ENCODE peak calls at places on chromosomes 6 and 20, in nine cellular contexts. Q is PC-3; E is HFF-Myc; X is B cell; I is activated CD8-positive, alpha-beta T cell treated with anti-CD3 and anti-CD28 coated beads for 36 hours; G is HFFc6; H is GM12865; K is mesothelial cell of epicardium; A is kidney. O is an unnamed sample.

GRCh38 chr6:142013875-142014495 is 118.7 kb upstream of the GJE1 start:
- DNase-seq in A (no peak), I (no peak), H (no peak), X (no peak), E (no peak), G (no peak), K (no peak), Q (peak; percentile 43), O (no peak)

GRCh38 chr6:74581681-74582080 is 624.2 kb downstream of the COL12A1 start:
- DNase-seq in X (no peak), Q (no peak), E (no peak), A (no peak), K (no peak), I (no peak), G (no peak), H (no peak), O (no peak)

GRCh38 chr6:17093692-17094091 is 8.2 kb upstream of the STMND1 start:
- DNase-seq in K (no peak), I (peak; percentile 9), X (no peak), Q (peak; percentile 62), H (peak; percentile 5), E (no peak), A (no peak), G (no peak), O (no peak)

GRCh38 chr6:131831392-131831791 is 23.6 kb downstream of the ENPP1 start:
- DNase-seq in A (no peak), H (no peak), X (no peak), I (no peak), G (no peak), E (no peak), Q (peak; percentile 38), K (no peak), O (no peak)

GRCh38 chr6:34232901-34233300 is 3.8 kb upstream of the HMGA1 start:
- DNase-seq in H (no peak), X (no peak), K (no peak), A (peak; percentile 42), E (no peak), Q (no peak), I (no peak), G (no peak), O (no peak)

GRCh38 chr20:50339196-50339901 is 148.7 kb downstream of the CEBPB start:
- DNase-seq in I (peak; percentile 68), A (no peak), K (no peak), H (peak; percentile 34), Q (no peak), E (no peak), X (no peak), G (peak; percentile 13), O (no peak)

GRCh38 chr20:41664584-41664983 is 46.4 kb upstream of the CHD6 start:
- DNase-seq in E (no peak), Q (peak; percentile 11), H (peak; percentile 66), I (peak; percentile 7), A (no peak), K (no peak), G (peak; percentile 8), X (peak; percentile 55), O (peak; percentile 25)

GRCh38 chr20:50227506-50227905 is 36.9 kb downstream of the CEBPB start:
- DNase-seq in A (no peak), I (no peak), X (no peak), G (no peak), Q (peak; percentile 75), H (no peak), K (no peak), E (no peak), O (no peak)

GRCh38 chr6:13098808-13099570 is 229.3 kb downstream of the TBC1D7 start:
- DNase-seq in A (no peak), E (no peak), K (no peak), X (peak; percentile 47), H (peak; percentile 31), G (peak; percentile 12), I (no peak), Q (no peak), O (no peak)

GRCh38 chr20:37734228-37734980 is 40.6 kb downstream of the CTNNBL1 start:
- DNase-seq in X (no peak), H (peak; percentile 17), G (no peak), I (no peak), K (no peak), E (no peak), A (no peak), Q (no peak), O (no peak)

GRCh38 chr6:143221723-143222122 is 161.0 kb downstream of the AIG1 start:
- DNase-seq in G (no peak), K (no peak), I (no peak), E (no peak), A (no peak), X (no peak), Q (no peak), H (no peak), O (no peak)

GRCh38 chr6:162736933-162737332 is 9.2 kb downstream of the PACRG start:
- DNase-seq in G (no peak), Q (peak; percentile 3), H (no peak), A (no peak), I (no peak), E (no peak), X (no peak), K (no peak), O (no peak)

GRCh38 chr6:36204068-36204753 is 7.7 kb downstream of the BRPF3 start:
- DNase-seq in A (no peak), Q (no peak), K (no peak), E (no peak), X (peak; percentile 43), H (peak; percentile 65), G (no peak), I (peak; percentile 72), O (no peak)

GRCh38 chr6:49462071-49462470 is 982 bp downstream of the MMUT start:
- DNase-seq in I (no peak), H (no peak), K (no peak), A (no peak), X (no peak), E (no peak), G (no peak), Q (peak; percentile 14), O (no peak)

DNA sequence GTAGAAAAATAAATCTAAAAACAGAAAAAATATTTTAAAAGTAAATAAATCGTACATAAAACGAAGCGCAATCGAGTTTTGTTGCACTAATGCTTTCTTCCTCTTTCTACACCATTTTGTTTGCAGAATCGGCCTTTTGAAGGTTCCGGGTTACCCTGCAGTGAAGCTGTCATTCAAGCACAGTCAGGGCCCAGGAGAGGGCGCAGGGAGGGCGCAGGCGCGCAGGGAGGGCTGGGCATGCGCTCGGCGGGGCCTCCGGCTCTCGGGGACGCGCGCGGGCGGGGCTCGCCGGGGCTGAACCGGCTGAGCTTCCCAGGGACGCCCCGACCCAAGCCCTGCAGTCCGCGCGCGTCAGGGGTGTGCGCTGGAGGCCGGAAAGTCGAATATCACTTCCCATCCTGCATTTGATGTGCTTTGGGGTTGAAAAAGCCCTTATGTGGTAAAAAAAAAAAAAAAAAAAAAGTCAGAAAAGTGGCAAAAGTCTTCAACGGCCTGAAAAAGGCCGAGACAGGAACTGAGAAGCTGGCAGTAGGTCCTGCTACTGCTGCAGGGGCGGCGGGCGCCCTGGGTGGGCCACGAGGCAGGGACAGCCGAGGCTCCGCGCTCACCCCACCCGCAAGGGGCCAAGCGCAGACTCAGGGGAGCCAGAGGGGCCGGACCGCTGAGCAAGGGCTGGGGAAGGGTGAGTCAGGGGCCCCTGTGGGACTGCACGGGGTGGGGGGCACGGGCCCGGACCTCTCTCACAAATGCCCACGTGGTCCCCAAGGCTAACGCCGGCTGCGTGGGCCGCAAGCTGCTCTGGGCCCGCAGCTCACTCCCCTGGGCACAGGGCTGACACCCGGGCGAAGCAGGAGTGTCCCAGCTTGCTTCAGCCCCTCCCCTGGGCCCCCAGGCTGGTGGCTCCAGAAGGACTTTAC is 40.5 kb downstream of the THBS2 start:
- DNase-seq in I (peak; percentile 93), X (peak; percentile 95), H (peak; percentile 95), Q (peak; percentile 73), A (peak; percentile 97), E (peak; percentile 67), K (peak; percentile 82), G (peak; percentile 79), O (peak; percentile 71)
- TF ChIP-seq CTCF in I (no peak), X (peak; percentile 17), H (peak; percentile 28), Q (peak; percentile 32), A (peak; percentile 31), E (peak; percentile 46), K (no peak), G (peak; percentile 45), O (no peak)

DNA sequence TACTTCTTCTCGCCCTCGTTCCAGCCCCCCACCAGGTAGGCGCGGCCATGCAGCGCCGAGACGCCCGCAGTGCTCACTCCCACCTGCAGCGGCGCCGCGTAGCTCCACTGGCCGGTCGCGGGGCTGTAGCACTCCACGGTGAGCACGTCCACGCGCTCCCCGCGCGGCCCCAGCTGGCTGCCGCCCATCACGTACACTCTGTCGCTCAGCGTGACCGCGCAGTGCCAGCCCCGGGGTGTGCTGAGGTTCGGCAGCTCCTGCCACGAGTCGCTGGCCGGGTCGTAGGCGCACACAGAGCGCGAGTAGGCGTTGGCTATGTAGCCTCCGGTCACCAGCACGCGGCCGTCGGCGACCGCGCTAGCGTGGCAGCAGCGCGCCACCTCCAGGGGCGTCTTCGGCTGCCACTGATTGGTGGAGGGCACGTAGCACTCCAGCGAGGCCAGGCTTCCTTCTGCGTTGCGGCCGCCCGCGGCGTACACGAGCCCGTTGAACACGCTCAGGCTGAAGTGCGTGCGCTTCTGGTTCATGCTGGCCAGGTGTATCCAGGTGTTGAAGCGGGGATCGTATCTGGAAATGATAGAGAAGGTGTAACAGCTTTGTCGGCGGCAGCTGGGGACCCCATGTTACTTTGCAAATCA is 13.7 kb downstream of the KLHL31 start:
- DNase-seq in I (peak; percentile 84), E (peak; percentile 33), G (no peak), A (peak; percentile 92), X (peak; percentile 87), H (peak; percentile 71), Q (peak; percentile 93), K (peak; percentile 43), O (peak; percentile 69)
- TF ChIP-seq CTCF in I (no peak), E (no peak), G (no peak), A (peak; percentile 36), X (peak; percentile 24), H (peak; percentile 15), Q (peak; percentile 22), K (no peak), O (peak; percentile 20)

GRCh38 chr6:43053545-43054205 is at the start of gene CUL7:
- DNase-seq in G (peak; percentile 89), X (peak; percentile 86), I (peak; percentile 94), A (peak; percentile 98), K (peak; percentile 73), E (peak; percentile 78), H (peak; percentile 93), Q (peak; percentile 98), O (peak; percentile 96)
- TF ChIP-seq CTCF in G (peak; percentile 20), X (no peak), I (no peak), A (no peak), K (no peak), E (no peak), H (no peak), Q (no peak), O (no peak)

DNA sequence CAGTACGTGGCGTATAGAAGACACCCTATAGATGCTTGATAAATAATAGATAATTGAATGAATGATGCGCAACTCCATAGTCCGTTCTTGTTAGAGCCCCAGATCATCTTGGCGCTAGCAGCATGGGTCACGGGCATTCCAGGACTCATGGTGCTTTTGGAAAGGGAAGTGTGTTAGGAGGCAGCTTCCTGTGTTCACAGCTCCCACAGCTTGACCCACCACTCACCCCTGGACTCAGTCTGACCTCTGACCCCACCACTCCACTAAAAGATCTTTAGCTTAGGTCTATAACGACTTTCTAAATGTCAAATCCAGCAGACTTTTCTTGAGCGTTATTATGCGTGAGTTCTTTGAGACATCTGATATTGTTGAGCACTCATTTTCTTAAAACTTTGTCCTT is 35.8 kb upstream of the KIF16B start:
- DNase-seq in Q (no peak), X (no peak), G (no peak), I (no peak), E (no peak), H (no peak), A (no peak), K (no peak), O (no peak)
- TF ChIP-seq CTCF in Q (no peak), X (no peak), G (no peak), I (no peak), E (no peak), H (no peak), A (no peak), K (no peak), O (no peak)

O was measured in GM10248.